ENCODE peak calls at places on chromosomes 11 and 22, in nine cellular contexts. One of them, this sample, is unnamed.

GRCh38 chr22:30296851-30297250 is 7.5 kb upstream of the CASTOR1 start:
- DNase-seq in KBM-7: no peak
- DNase-seq in stimulated activated CD4-positive, alpha-beta T cell treated with anti-CD3 and anti-CD28 coated beads, Interleukin-1b, Interleukin-23, amount 100 ng/mL, for 1 hour: no peak
- DNase-seq in brain microvascular endothelial cell: no peak
- DNase-seq in colonic mucosa: no peak
- DNase-seq in CD14-positive monocyte: no peak
- DNase-seq in cardiac muscle cell: no peak
- DNase-seq in ACHN: no peak
- DNase-seq in smooth muscle cell of the brain vasculature: no peak
- DNase-seq in this sample: no peak

GRCh38 chr11:132471491-132471890 is 1060.8 kb downstream of the OPCML start:
- DNase-seq in KBM-7: no peak
- DNase-seq in stimulated activated CD4-positive, alpha-beta T cell treated with anti-CD3 and anti-CD28 coated beads, Interleukin-1b, Interleukin-23, amount 100 ng/mL, for 1 hour: no peak
- DNase-seq in brain microvascular endothelial cell: no peak
- DNase-seq in colonic mucosa: no peak
- DNase-seq in CD14-positive monocyte: no peak
- DNase-seq in cardiac muscle cell: no peak
- DNase-seq in ACHN: no peak
- DNase-seq in smooth muscle cell of the brain vasculature: no peak
- DNase-seq in this sample: no peak

GRCh38 chr22:46115388-46115678 is 35.0 kb upstream of the PPARA start:
- DNase-seq in KBM-7: no peak
- DNase-seq in stimulated activated CD4-positive, alpha-beta T cell treated with anti-CD3 and anti-CD28 coated beads, Interleukin-1b, Interleukin-23, amount 100 ng/mL, for 1 hour: no peak
- DNase-seq in brain microvascular endothelial cell: no peak
- DNase-seq in colonic mucosa: no peak
- DNase-seq in CD14-positive monocyte: no peak
- DNase-seq in cardiac muscle cell: no peak
- DNase-seq in ACHN: no peak
- DNase-seq in smooth muscle cell of the brain vasculature: no peak
- DNase-seq in this sample: no peak

GRCh38 chr11:26286472-26287066 is 45.4 kb upstream of the ANO3 start:
- DNase-seq in KBM-7: peak; percentile 23
- DNase-seq in stimulated activated CD4-positive, alpha-beta T cell treated with anti-CD3 and anti-CD28 coated beads, Interleukin-1b, Interleukin-23, amount 100 ng/mL, for 1 hour: no peak
- DNase-seq in brain microvascular endothelial cell: peak; percentile 53
- DNase-seq in colonic mucosa: no peak
- DNase-seq in CD14-positive monocyte: no peak
- DNase-seq in cardiac muscle cell: peak; percentile 62
- DNase-seq in ACHN: peak; percentile 1
- DNase-seq in smooth muscle cell of the brain vasculature: no peak
- DNase-seq in this sample: peak; percentile 21

GRCh38 chr22:16609548-16610261 is 17.1 kb upstream of the CCT8L2 start:
- DNase-seq in KBM-7: no peak
- DNase-seq in stimulated activated CD4-positive, alpha-beta T cell treated with anti-CD3 and anti-CD28 coated beads, Interleukin-1b, Interleukin-23, amount 100 ng/mL, for 1 hour: no peak
- DNase-seq in brain microvascular endothelial cell: no peak
- DNase-seq in colonic mucosa: no peak
- DNase-seq in CD14-positive monocyte: no peak
- DNase-seq in cardiac muscle cell: no peak
- DNase-seq in ACHN: peak; percentile 22
- DNase-seq in smooth muscle cell of the brain vasculature: no peak
- DNase-seq in this sample: peak; percentile 19

GRCh38 chr11:128725630-128726461 is 32.0 kb downstream of the FLI1 start:
- DNase-seq in KBM-7: peak; percentile 77
- DNase-seq in stimulated activated CD4-positive, alpha-beta T cell treated with anti-CD3 and anti-CD28 coated beads, Interleukin-1b, Interleukin-23, amount 100 ng/mL, for 1 hour: peak; percentile 26
- DNase-seq in brain microvascular endothelial cell: no peak
- DNase-seq in colonic mucosa: no peak
- DNase-seq in CD14-positive monocyte: no peak
- DNase-seq in cardiac muscle cell: no peak
- DNase-seq in ACHN: no peak
- DNase-seq in smooth muscle cell of the brain vasculature: no peak
- DNase-seq in this sample: no peak

GRCh38 chr22:31148953-31149627 is 8.8 kb upstream of the PLA2G3 start:
- DNase-seq in KBM-7: peak; percentile 79
- DNase-seq in stimulated activated CD4-positive, alpha-beta T cell treated with anti-CD3 and anti-CD28 coated beads, Interleukin-1b, Interleukin-23, amount 100 ng/mL, for 1 hour: no peak
- DNase-seq in brain microvascular endothelial cell: peak; percentile 79
- DNase-seq in colonic mucosa: peak; percentile 76
- DNase-seq in CD14-positive monocyte: no peak
- DNase-seq in cardiac muscle cell: peak; percentile 89
- DNase-seq in ACHN: peak; percentile 56
- DNase-seq in smooth muscle cell of the brain vasculature: no peak
- DNase-seq in this sample: peak; percentile 80

GRCh38 chr11:61496602-61497400 is 11.7 kb upstream of the LRRC10B start:
- DNase-seq in KBM-7: no peak
- DNase-seq in stimulated activated CD4-positive, alpha-beta T cell treated with anti-CD3 and anti-CD28 coated beads, Interleukin-1b, Interleukin-23, amount 100 ng/mL, for 1 hour: no peak
- DNase-seq in brain microvascular endothelial cell: no peak
- DNase-seq in colonic mucosa: no peak
- DNase-seq in CD14-positive monocyte: no peak
- DNase-seq in cardiac muscle cell: no peak
- DNase-seq in ACHN: no peak
- DNase-seq in smooth muscle cell of the brain vasculature: no peak
- DNase-seq in this sample: no peak

GRCh38 chr22:39363751-39364484 is 14.1 kb downstream of the SYNGR1 start:
- DNase-seq in KBM-7: no peak
- DNase-seq in stimulated activated CD4-positive, alpha-beta T cell treated with anti-CD3 and anti-CD28 coated beads, Interleukin-1b, Interleukin-23, amount 100 ng/mL, for 1 hour: no peak
- DNase-seq in brain microvascular endothelial cell: no peak
- DNase-seq in colonic mucosa: no peak
- DNase-seq in CD14-positive monocyte: no peak
- DNase-seq in cardiac muscle cell: no peak
- DNase-seq in ACHN: no peak
- DNase-seq in smooth muscle cell of the brain vasculature: no peak
- DNase-seq in this sample: peak; percentile 38

GRCh38 chr11:61579398-61580291 is 1.2 kb downstream of the SYT7 start:
- DNase-seq in KBM-7: no peak
- DNase-seq in stimulated activated CD4-positive, alpha-beta T cell treated with anti-CD3 and anti-CD28 coated beads, Interleukin-1b, Interleukin-23, amount 100 ng/mL, for 1 hour: no peak
- DNase-seq in brain microvascular endothelial cell: no peak
- DNase-seq in colonic mucosa: no peak
- DNase-seq in CD14-positive monocyte: no peak
- DNase-seq in cardiac muscle cell: no peak
- DNase-seq in ACHN: no peak
- DNase-seq in smooth muscle cell of the brain vasculature: no peak
- DNase-seq in this sample: no peak

GRCh38 chr22:45268167-45268957 is 16.4 kb upstream of the UPK3A start:
- DNase-seq in KBM-7: no peak
- DNase-seq in stimulated activated CD4-positive, alpha-beta T cell treated with anti-CD3 and anti-CD28 coated beads, Interleukin-1b, Interleukin-23, amount 100 ng/mL, for 1 hour: peak; percentile 3
- DNase-seq in brain microvascular endothelial cell: no peak
- DNase-seq in colonic mucosa: no peak
- DNase-seq in CD14-positive monocyte: no peak
- DNase-seq in cardiac muscle cell: peak; percentile 82
- DNase-seq in ACHN: peak; percentile 35
- DNase-seq in smooth muscle cell of the brain vasculature: no peak
- DNase-seq in this sample: peak; percentile 34

This sample was measured in testis.